ENCODE peak calls at places on chromosomes 4 and X, in four cellular contexts. B is tibial artery, R is GM23338, M is GM06990. T is an unnamed sample.

GRCh38 chrX:21798677-21799219 is 40.7 kb upstream of the MBTPS2 start:
- DNase-seq in B (no peak), M (no peak), R (no peak), T (peak; percentile 18)

GRCh38 chrX:153867671-153868070 is 18.3 kb downstream of the L1CAM start:
- DNase-seq in M (no peak), B (no peak), R (no peak), T (no peak)

GRCh38 chrX:130836447-130836846 is 66.6 kb downstream of the ENOX2 start:
- DNase-seq in M (no peak), R (no peak), B (no peak), T (no peak)

GRCh38 chr4:23945521-23946017 is 55.7 kb upstream of the PPARGC1A start:
- DNase-seq in M (no peak), B (peak; percentile 48), R (no peak), T (no peak)

GRCh38 chr4:62118558-62118957 is 918.4 kb downstream of the ADGRL3 start:
- DNase-seq in R (no peak), B (no peak), M (no peak), T (no peak)

GRCh38 chrX:73563740-73564073 is 710 bp downstream of the CHIC1 start:
- DNase-seq in R (no peak), B (no peak), M (peak; percentile 3), T (no peak)

GRCh38 chrX:31483336-31483735 is 411.5 kb upstream of the FTHL17 start:
- DNase-seq in M (no peak), R (no peak), B (no peak), T (no peak)

GRCh38 chrX:68852046-68852445 is 23.2 kb downstream of the EFNB1 start:
- DNase-seq in B (no peak), R (no peak), M (no peak), T (no peak)

GRCh38 chr4:152090543-152090942 is 329.7 kb upstream of the GATB start:
- DNase-seq in R (no peak), B (no peak), M (no peak), T (no peak)

GRCh38 chr4:167234388-167234881 is at the start of gene SPOCK3:
- DNase-seq in R (peak; percentile 71), M (peak; percentile 23), B (no peak), T (no peak)

GRCh38 chr4:48620093-48620492 is 130.0 kb downstream of the ZAR1 start:
- DNase-seq in M (no peak), R (no peak), B (no peak), T (no peak)

GRCh38 chrX:143580266-143580665 is 55.6 kb downstream of the SLITRK4 start:
- DNase-seq in B (no peak), R (no peak), M (no peak), T (no peak)

GRCh38 chr4:107991945-107992625 is 2.4 kb downstream of the HADH start:
- DNase-seq in R (no peak), B (no peak), M (no peak), T (no peak)

GRCh38 chr4:84218002-84218401 is 281.1 kb downstream of the NKX6-1 start:
- DNase-seq in B (no peak), R (peak; percentile 27), M (no peak), T (no peak)

GRCh38 chrX:155637714-155638113 is 25.0 kb upstream of the TMLHE start:
- DNase-seq in B (no peak), M (no peak), R (no peak), T (no peak)

GRCh38 chrX:71159335-71159734 is 14.7 kb downstream of the NLGN3 start:
- DNase-seq in M (no peak), R (no peak), B (no peak), T (no peak)
- H3K4me3 ChIP-seq in M (no peak overlapping the region), R (no peak overlapping the region), B (no peak overlapping the region), T (no peak overlapping the region)

DNA sequence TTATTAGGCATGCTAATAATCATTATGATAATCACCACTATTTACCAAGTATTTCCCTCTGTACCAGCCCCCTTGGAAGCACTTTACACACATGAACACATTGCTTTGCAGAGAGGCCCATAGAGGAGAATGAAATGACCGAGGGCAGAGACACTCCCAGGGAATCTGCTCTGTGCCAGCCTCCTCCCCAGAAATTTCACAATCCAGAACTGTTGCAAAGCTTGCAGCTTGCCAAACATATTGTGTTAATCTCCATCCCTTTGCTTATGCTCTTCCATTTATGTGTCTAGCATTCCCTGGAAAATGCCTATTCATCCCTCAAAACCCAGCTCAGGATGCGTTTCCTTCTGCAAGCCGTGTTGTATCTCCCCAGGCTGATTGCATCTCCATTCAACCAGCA is 37.8 kb downstream of the CYTL1 start:
- DNase-seq in B (peak; percentile 50), M (no peak), R (no peak), T (no peak)
- TF ChIP-seq CTCF in B (no peak), M (no peak), R (no peak), T (no peak)

DNA sequence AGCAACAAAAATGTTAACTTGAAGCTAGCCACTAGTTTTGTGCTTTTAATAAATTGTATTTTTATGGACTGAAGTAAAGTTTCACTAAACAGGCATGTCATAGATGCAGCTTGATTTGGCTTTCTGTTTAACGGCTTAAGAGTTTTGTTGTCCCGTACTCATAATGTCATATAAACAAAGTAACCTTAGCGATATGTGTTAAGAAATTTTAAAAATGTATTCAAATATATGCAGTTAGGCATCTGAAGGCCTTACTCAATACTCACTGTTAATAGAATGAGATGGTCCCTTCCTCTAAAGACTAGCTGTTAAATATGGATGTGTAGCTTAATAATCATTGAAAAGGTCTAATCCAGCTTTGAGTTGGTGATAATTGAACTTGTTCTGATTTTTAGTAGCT is 1.0 kb upstream of the SCLT1 start:
- DNase-seq in B (no peak), R (no peak), M (no peak), T (no peak)
- H3K4me3 ChIP-seq in B (peak overlapping the region; percentile 83), R (no peak overlapping the region), M (peak overlapping the region; percentile 88), T (peak overlapping the region; percentile 91)

GRCh38 chr4:82429728-82430192 is 502 bp downstream of the HNRNPDL start:
- DNase-seq in M (no peak), B (peak; percentile 32), R (peak; percentile 61), T (no peak)
- TF ChIP-seq CTCF in M (no peak), B (no peak), R (no peak), T (no peak)

T was measured in GM12864.